ENCODE peak calls at places on chromosomes 4 and X, in four cellular contexts. L, I, B and O are unnamed samples. For H3K4me1, the result is how much of the 10 kb centered on the place peaks cover.

GRCh38 chrX:23797371-23798128 is 14.6 kb downstream of the SAT1 start:
- DNase-seq in B (no peak), I (no peak), L (no peak), O (no peak)

GRCh38 chrX:68508799-68509198 is 9.9 kb downstream of the YIPF6 start:
- DNase-seq in B (peak), I (no peak), L (no peak), O (no peak)

GRCh38 chr4:132694775-132695174 is 454.3 kb upstream of the PCDH10 start:
- DNase-seq in B (no peak), I (no peak), L (no peak), O (no peak)

GRCh38 chr4:169611991-169612868 is at the start of gene NEK1:
- DNase-seq in L (peak), I (peak), B (peak), O (peak)

GRCh38 chr4:152975615-152976465 is 39.7 kb downstream of the FHDC1 start:
- DNase-seq in B (no peak), I (no peak), L (no peak), O (no peak)

GRCh38 chr4:37904824-37905223 is 13.9 kb downstream of the TBC1D1 start:
- DNase-seq in B (no peak), I (no peak), L (no peak), O (no peak)

GRCh38 chr4:139768913-139769312 is 103.3 kb downstream of the MGST2 start:
- DNase-seq in B (peak), L (no peak), I (no peak), O (no peak)

GRCh38 chr4:122045533-122045932 is 93.7 kb upstream of the TRPC3 start:
- DNase-seq in L (peak), B (peak), I (peak), O (no peak)

GRCh38 chr4:7876096-7876993 is 63.3 kb downstream of the AFAP1 start:
- DNase-seq in B (peak), L (no peak), I (no peak), O (no peak)

GRCh38 chr4:10581022-10581421 is 103.5 kb downstream of the CLNK start:
- DNase-seq in L (no peak), B (no peak), I (no peak), O (no peak)

GRCh38 chr4:94038195-94038594 is 169.5 kb upstream of the SMARCAD1 start:
- DNase-seq in B (no peak), L (no peak), I (no peak), O (no peak)

GRCh38 chrX:120791013-120791643 is 84.5 kb downstream of the CT47B1 start:
- DNase-seq in L (no peak), B (peak), I (peak), O (no peak)

GRCh38 chr4:84796388-84796787 is 170.1 kb downstream of the WDFY3 start:
- DNase-seq in B (no peak), I (no peak), L (no peak), O (no peak)

GRCh38 chr4:84167089-84167488 is 332.0 kb downstream of the NKX6-1 start:
- DNase-seq in B (no peak), I (no peak), L (no peak), O (no peak)

GRCh38 chr4:30443289-30443688 is 276.9 kb upstream of the PCDH7 start:
- DNase-seq in I (no peak), L (no peak), B (no peak), O (no peak)

GRCh38 chrX:139642241-139642927 is 65.6 kb downstream of the MCF2 start:
- DNase-seq in I (no peak), L (no peak), B (peak), O (no peak)

GRCh38 chr4:14177987-14178386 is 550.5 kb upstream of the BOD1L1 start:
- DNase-seq in I (no peak), L (no peak), B (no peak), O (no peak)

GRCh38 chr4:16659694-16660093 is 238.8 kb downstream of the LDB2 start:
- DNase-seq in L (no peak), B (no peak), I (no peak), O (no peak)

GRCh38 chrX:63349307-63349706 is 1.8 kb downstream of the SPIN4 start:
- DNase-seq in I (no peak), B (no peak), L (no peak), O (peak)

GRCh38 chrX:9465380-9466114 is 689 bp downstream of the TBL1X start:
- DNase-seq in I (peak), L (peak), B (peak), O (peak)

GRCh38 chrX:46327229-46328081 is 217.8 kb downstream of the ZNF674 start:
- DNase-seq in B (peak), I (peak), L (peak), O (no peak)

GRCh38 chr4:120977435-120977997 is 55.0 kb upstream of the PRDM5 start:
- DNase-seq in B (peak), I (peak), L (no peak), O (peak)

GRCh38 chrX:46255066-46255465 is 290.2 kb downstream of the ZNF674 start:
- DNase-seq in B (peak), L (no peak), I (no peak), O (no peak)

GRCh38 chrX:153226344-153227190 is 47.5 kb downstream of the MAGEA1 start:
- DNase-seq in I (peak), L (peak), B (peak), O (peak)

DNA sequence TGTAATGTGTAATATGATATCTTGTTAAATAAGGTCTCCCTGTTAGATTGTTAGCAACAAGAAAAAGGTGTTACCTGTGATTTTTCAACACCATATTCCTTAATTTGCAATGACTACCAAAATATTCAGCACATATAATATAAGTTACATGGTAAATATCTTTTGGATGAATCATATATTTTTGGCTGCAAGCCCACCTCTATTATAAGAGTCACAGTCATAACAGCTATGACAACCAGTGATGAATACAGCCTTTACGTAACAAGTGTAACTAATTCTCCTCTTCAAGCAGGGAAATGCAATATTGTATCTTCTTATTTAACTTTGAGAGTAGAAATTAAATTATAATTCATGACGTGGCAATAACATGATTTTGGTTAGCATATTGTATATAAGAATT is 187.0 kb downstream of the NLGN4X start:
- DNase-seq in L (no peak), I (no peak), B (peak), O (no peak)
- H3K4me3 ChIP-seq in L (no peak), I (no peak), B (no peak), O (no peak)

GRCh38 chr4:77009511-77010120 is 60.1 kb downstream of the SEPTIN11 start:
- DNase-seq in B (no peak), L (no peak), I (no peak), O (no peak)
- H3K4me1 ChIP-seq in B (half or more), L (under half), I (under half), O (under half)

GRCh38 chr4:142265946-142266345 is 580.2 kb downstream of the INPP4B start:
- DNase-seq in B (no peak), L (no peak), I (no peak), O (no peak)
- H3K4me3 ChIP-seq in B (no peak), L (no peak), I (no peak), O (no peak)

GRCh38 chr4:142345909-142346308 is 500.2 kb downstream of the INPP4B start:
- DNase-seq in L (no peak), B (no peak), I (no peak), O (no peak)
- H3K4me1 ChIP-seq in L (under half), B (under half), I (under half), O (under half)

GRCh38 chr4:1291091-1291490 is 1.4 kb downstream of the MAEA start:
- DNase-seq in L (no peak), I (no peak), B (no peak), O (no peak)
- H3K4me3 ChIP-seq in L (peak), I (no peak), B (peak), O (peak)

GRCh38 chr4:11634283-11634682 is 205.6 kb upstream of the HS3ST1 start:
- DNase-seq in L (no peak), B (no peak), I (peak), O (no peak)
- H3K4me1 ChIP-seq in L (under half), B (under half), I (under half), O (under half)

DNA sequence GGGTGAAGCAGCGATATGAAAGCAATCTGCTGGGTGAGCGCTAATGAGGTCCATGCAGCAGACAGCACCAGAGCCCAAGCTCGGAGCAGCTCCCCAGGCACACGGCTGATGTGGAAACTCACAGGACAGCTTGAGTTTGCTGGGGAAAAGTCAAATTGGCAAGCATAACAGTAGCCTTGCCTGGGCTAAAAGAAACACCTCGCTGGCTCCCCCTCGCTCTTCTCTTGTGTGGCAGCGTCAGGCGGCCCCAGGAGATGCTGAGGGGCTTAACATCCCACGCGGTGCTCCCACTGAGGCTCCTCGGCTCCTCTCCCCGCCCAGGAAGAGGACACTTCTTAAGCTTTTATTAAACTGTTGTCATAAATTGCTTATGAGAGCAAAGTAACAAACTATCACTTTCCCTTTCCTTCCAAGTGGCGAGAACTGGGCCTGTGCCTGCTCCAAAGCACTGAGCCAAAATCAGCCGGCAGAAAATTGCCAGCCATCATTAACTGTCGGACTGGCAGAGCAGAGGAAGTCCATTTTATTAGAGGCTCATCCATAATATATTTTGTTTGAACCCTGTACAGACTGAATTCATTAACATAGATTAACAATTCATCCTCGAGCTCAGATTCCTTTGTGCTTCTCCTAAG is 111.4 kb downstream of the TSPAN5 start:
- DNase-seq in L (no peak), I (no peak), B (peak), O (no peak)
- H3K4me3 ChIP-seq in L (peak), I (no peak), B (peak), O (no peak)

GRCh38 chrX:20061869-20062254 is 54.8 kb downstream of the MAP7D2 start:
- DNase-seq in B (peak), I (no peak), L (no peak), O (no peak)
- H3K4me1 ChIP-seq in B (under half), I (under half), L (under half), O (half or more)

DNA sequence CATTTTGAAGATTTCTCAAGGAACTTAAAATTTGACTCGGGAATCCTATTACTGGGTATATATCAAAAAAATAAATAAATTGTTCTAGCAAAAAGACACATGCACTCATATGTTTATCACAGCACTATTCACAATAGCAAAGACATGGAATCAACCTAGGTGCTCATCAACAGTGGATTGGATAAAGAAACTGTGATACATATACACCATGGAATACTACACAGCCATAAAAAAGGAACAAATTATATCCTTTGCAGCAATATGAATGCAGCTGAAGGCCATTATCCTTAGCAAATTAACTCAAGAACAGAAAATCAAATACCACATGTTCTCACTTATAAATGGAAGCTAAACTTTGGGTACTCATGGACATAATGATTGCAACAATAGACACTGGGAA is 97.4 kb downstream of the CENPC start:
- DNase-seq in I (no peak), L (no peak), B (no peak), O (no peak)
- H3K4me3 ChIP-seq in I (no peak), L (no peak), B (no peak), O (no peak)

GRCh38 chr4:151215295-151215694 is 61.7 kb upstream of the PRSS48 start:
- DNase-seq in L (no peak), B (no peak), I (no peak), O (no peak)

GRCh38 chr4:151219091-151219490 is 57.9 kb upstream of the PRSS48 start:
- DNase-seq in L (no peak), I (no peak), B (no peak), O (no peak)

GRCh38 chr4:151223465-151223864 is 53.5 kb upstream of the PRSS48 start:
- DNase-seq in I (no peak), L (no peak), B (no peak), O (no peak)

GRCh38 chr4:151219938-151220337 is 57.0 kb upstream of the PRSS48 start:
- DNase-seq in I (no peak), L (no peak), B (no peak), O (no peak)

GRCh38 chr4:151218343-151218742 is 58.6 kb upstream of the PRSS48 start:
- DNase-seq in B (peak), L (no peak), I (no peak), O (no peak)
- H3K4me1 ChIP-seq in B (under half), L (under half), I (under half), O (under half)